ENCODE peak calls at places on chromosomes 16 and 17, in six cellular contexts. One of them, this sample, is unnamed.

GRCh38 chr17:15409721-15410247 is 57.6 kb downstream of the CDRT4 start:
- DNase-seq in heart left ventricle: no peak
- DNase-seq in pancreas: no peak
- DNase-seq in ascending aorta: peak; percentile 15
- DNase-seq in ovary: peak; percentile 71
- DNase-seq in CD4-positive, CD25-positive, alpha-beta regulatory T cell: no peak
- DNase-seq in this sample: no peak

GRCh38 chr17:66675991-66676371 is 158.9 kb upstream of the CACNG5 start:
- DNase-seq in ovary: no peak
- DNase-seq in CD4-positive, CD25-positive, alpha-beta regulatory T cell: no peak
- DNase-seq in heart left ventricle: no peak
- DNase-seq in pancreas: no peak
- DNase-seq in ascending aorta: no peak
- DNase-seq in this sample: no peak

GRCh38 chr17:882827-883585 is 96.6 kb downstream of the NXN start:
- DNase-seq in heart left ventricle: peak; percentile 78
- DNase-seq in ovary: peak; percentile 80
- DNase-seq in CD4-positive, CD25-positive, alpha-beta regulatory T cell: no peak
- DNase-seq in pancreas: peak; percentile 83
- DNase-seq in ascending aorta: no peak
- DNase-seq in this sample: peak; percentile 26

GRCh38 chr17:72392056-72393010 is 271.5 kb downstream of the SOX9 start:
- DNase-seq in heart left ventricle: no peak
- DNase-seq in CD4-positive, CD25-positive, alpha-beta regulatory T cell: no peak
- DNase-seq in ovary: no peak
- DNase-seq in pancreas: no peak
- DNase-seq in ascending aorta: no peak
- DNase-seq in this sample: no peak

GRCh38 chr17:45782889-45783592 is 1.1 kb upstream of the CRHR1 start:
- DNase-seq in ovary: no peak
- DNase-seq in CD4-positive, CD25-positive, alpha-beta regulatory T cell: no peak
- DNase-seq in heart left ventricle: no peak
- DNase-seq in pancreas: no peak
- DNase-seq in ascending aorta: no peak
- DNase-seq in this sample: peak; percentile 20

GRCh38 chr16:72024862-72025382 is 16.4 kb downstream of the DHODH start:
- DNase-seq in pancreas: no peak
- DNase-seq in ascending aorta: no peak
- DNase-seq in heart left ventricle: no peak
- DNase-seq in ovary: no peak
- DNase-seq in CD4-positive, CD25-positive, alpha-beta regulatory T cell: no peak
- DNase-seq in this sample: no peak

GRCh38 chr16:30185683-30186421 is 2.5 kb downstream of the CORO1A start:
- DNase-seq in CD4-positive, CD25-positive, alpha-beta regulatory T cell: peak; percentile 71
- DNase-seq in heart left ventricle: peak; percentile 66
- DNase-seq in ovary: no peak
- DNase-seq in pancreas: peak; percentile 43
- DNase-seq in ascending aorta: no peak
- DNase-seq in this sample: no peak

GRCh38 chr16:84742561-84743200 is 42.9 kb downstream of the USP10 start:
- DNase-seq in heart left ventricle: no peak
- DNase-seq in ovary: no peak
- DNase-seq in ascending aorta: no peak
- DNase-seq in CD4-positive, CD25-positive, alpha-beta regulatory T cell: no peak
- DNase-seq in pancreas: no peak
- DNase-seq in this sample: no peak

GRCh38 chr16:88817785-88818609 is 6.3 kb upstream of the APRT start:
- DNase-seq in ascending aorta: no peak
- DNase-seq in CD4-positive, CD25-positive, alpha-beta regulatory T cell: no peak
- DNase-seq in ovary: no peak
- DNase-seq in pancreas: no peak
- DNase-seq in heart left ventricle: no peak
- DNase-seq in this sample: no peak

GRCh38 chr16:68387301-68387700 is 61.0 kb downstream of the SMPD3 start:
- DNase-seq in ovary: no peak
- DNase-seq in heart left ventricle: no peak
- DNase-seq in ascending aorta: no peak
- DNase-seq in CD4-positive, CD25-positive, alpha-beta regulatory T cell: no peak
- DNase-seq in pancreas: no peak
- DNase-seq in this sample: no peak

GRCh38 chr17:2400877-2401425 is at the start of gene MNT:
- DNase-seq in ovary: peak; percentile 92
- DNase-seq in pancreas: peak; percentile 92
- DNase-seq in heart left ventricle: peak; percentile 95
- DNase-seq in ascending aorta: peak; percentile 85
- DNase-seq in CD4-positive, CD25-positive, alpha-beta regulatory T cell: peak; percentile 91
- DNase-seq in this sample: peak; percentile 87
- H3K4me1 ChIP-seq in ovary: peaks cover 26% of the 10 kb centered on the region
- H3K4me1 ChIP-seq in pancreas: peaks cover 52% of the 10 kb centered on the region
- H3K4me1 ChIP-seq in heart left ventricle: peaks cover 60% of the 10 kb centered on the region
- H3K4me1 ChIP-seq in ascending aorta: peaks cover 27% of the 10 kb centered on the region
- H3K4me1 ChIP-seq in CD4-positive, CD25-positive, alpha-beta regulatory T cell: peaks cover 49% of the 10 kb centered on the region
- H3K4me1 ChIP-seq in this sample: peaks cover 31% of the 10 kb centered on the region

GRCh38 chr17:40022497-40022896 is 7.3 kb downstream of the CSF3 start:
- DNase-seq in ovary: no peak
- DNase-seq in heart left ventricle: no peak
- DNase-seq in CD4-positive, CD25-positive, alpha-beta regulatory T cell: no peak
- DNase-seq in pancreas: no peak
- DNase-seq in ascending aorta: no peak
- DNase-seq in this sample: no peak

GRCh38 chr17:40021471-40021961 is 6.3 kb downstream of the CSF3 start:
- DNase-seq in heart left ventricle: no peak
- DNase-seq in ascending aorta: no peak
- DNase-seq in pancreas: no peak
- DNase-seq in CD4-positive, CD25-positive, alpha-beta regulatory T cell: no peak
- DNase-seq in ovary: no peak
- DNase-seq in this sample: no peak

GRCh38 chr17:40024901-40025300 is 9.7 kb downstream of the CSF3 start:
- DNase-seq in ovary: no peak
- DNase-seq in ascending aorta: no peak
- DNase-seq in pancreas: no peak
- DNase-seq in heart left ventricle: no peak
- DNase-seq in CD4-positive, CD25-positive, alpha-beta regulatory T cell: no peak
- DNase-seq in this sample: no peak

GRCh38 chr17:40023590-40024292 is 8.5 kb downstream of the CSF3 start:
- DNase-seq in ovary: no peak
- DNase-seq in heart left ventricle: peak; percentile 60
- DNase-seq in ascending aorta: no peak
- DNase-seq in pancreas: peak; percentile 70
- DNase-seq in CD4-positive, CD25-positive, alpha-beta regulatory T cell: no peak
- DNase-seq in this sample: no peak

GRCh38 chr17:40022961-40023541 is 7.8 kb downstream of the CSF3 start:
- DNase-seq in heart left ventricle: no peak
- DNase-seq in CD4-positive, CD25-positive, alpha-beta regulatory T cell: no peak
- DNase-seq in ovary: no peak
- DNase-seq in pancreas: no peak
- DNase-seq in ascending aorta: no peak
- DNase-seq in this sample: no peak
- H3K36me3 ChIP-seq in heart left ventricle: peaks cover 81% of the 10 kb centered on the region
- H3K36me3 ChIP-seq in CD4-positive, CD25-positive, alpha-beta regulatory T cell: peaks cover 58% of the 10 kb centered on the region
- H3K36me3 ChIP-seq in ovary: no peaks in the 10 kb centered on the region
- H3K36me3 ChIP-seq in pancreas: peaks cover 37% of the 10 kb centered on the region
- H3K36me3 ChIP-seq in ascending aorta: peaks cover 62% of the 10 kb centered on the region
- H3K36me3 ChIP-seq in this sample: peaks cover 74% of the 10 kb centered on the region

DNA sequence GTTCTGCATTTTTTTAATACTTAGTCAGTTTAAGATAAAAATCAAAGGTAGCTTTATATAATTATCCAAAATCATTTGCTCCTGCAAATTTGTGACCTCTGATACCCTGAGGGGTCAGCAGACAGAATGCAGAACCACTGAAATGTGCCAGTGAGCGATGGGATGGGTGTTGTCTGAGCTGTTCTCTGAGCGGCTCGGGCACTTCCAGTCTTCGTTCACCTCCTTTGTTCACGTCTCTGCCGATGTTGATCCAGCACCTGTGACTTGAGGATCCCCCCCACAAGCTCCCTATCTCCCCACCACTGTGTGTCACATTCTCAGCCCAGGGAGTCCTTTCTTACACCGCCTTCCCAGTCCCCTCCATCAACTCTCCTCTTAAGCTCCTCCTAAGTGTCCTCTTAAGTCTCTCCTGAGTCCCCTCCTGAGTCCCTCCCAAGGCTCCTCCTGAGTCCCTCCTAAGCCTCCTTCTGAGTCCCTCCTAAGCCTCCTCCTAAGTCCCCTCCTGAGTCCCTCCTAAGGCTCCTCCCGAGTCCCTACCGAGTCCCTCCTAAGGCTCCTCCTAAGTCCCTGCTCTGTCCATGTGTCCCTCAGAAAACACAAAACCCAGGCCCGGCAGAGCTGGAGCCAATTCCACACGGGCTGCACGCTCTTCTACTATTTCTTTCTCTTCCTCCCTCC is 47.5 kb downstream of the RNF213 start:
- DNase-seq in CD4-positive, CD25-positive, alpha-beta regulatory T cell: no peak
- DNase-seq in heart left ventricle: no peak
- DNase-seq in ascending aorta: no peak
- DNase-seq in ovary: no peak
- DNase-seq in pancreas: no peak
- DNase-seq in this sample: no peak
- H3K4me1 ChIP-seq in CD4-positive, CD25-positive, alpha-beta regulatory T cell: no peaks in the 10 kb centered on the region
- H3K4me1 ChIP-seq in heart left ventricle: no peaks in the 10 kb centered on the region
- H3K4me1 ChIP-seq in ascending aorta: no peaks in the 10 kb centered on the region
- H3K4me1 ChIP-seq in ovary: no peaks in the 10 kb centered on the region
- H3K4me1 ChIP-seq in pancreas: no peaks in the 10 kb centered on the region
- H3K4me1 ChIP-seq in this sample: no peaks in the 10 kb centered on the region

DNA sequence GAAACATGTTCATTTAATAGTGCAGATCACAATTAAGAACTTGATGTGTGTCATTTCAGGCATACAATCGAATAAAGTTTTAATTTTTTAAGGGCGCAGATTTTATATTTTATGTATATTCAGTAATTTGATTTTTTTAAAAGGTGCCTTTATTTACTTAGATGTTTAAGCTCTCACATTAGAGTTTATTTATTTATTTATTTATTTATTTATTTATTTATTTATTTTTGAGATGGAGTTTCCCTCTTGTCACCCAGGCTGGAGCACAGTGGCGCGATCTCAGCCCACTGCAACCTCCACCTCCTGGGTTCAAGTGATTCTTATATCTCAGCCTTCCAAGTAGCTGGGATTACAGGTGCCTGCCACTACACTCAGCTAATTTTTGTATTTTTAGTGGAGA is 3.8 kb downstream of the B4GALNT2 start:
- DNase-seq in CD4-positive, CD25-positive, alpha-beta regulatory T cell: no peak
- DNase-seq in heart left ventricle: no peak
- DNase-seq in ovary: no peak
- DNase-seq in pancreas: no peak
- DNase-seq in ascending aorta: no peak
- DNase-seq in this sample: no peak
- H3K36me3 ChIP-seq in CD4-positive, CD25-positive, alpha-beta regulatory T cell: no peaks in the 10 kb centered on the region
- H3K36me3 ChIP-seq in heart left ventricle: no peaks in the 10 kb centered on the region
- H3K36me3 ChIP-seq in ovary: no peaks in the 10 kb centered on the region
- H3K36me3 ChIP-seq in pancreas: no peaks in the 10 kb centered on the region
- H3K36me3 ChIP-seq in ascending aorta: no peaks in the 10 kb centered on the region
- H3K36me3 ChIP-seq in this sample: no peaks in the 10 kb centered on the region

GRCh38 chr16:70700101-70701020 is 14.5 kb upstream of the MTSS2 start:
- DNase-seq in pancreas: no peak
- DNase-seq in CD4-positive, CD25-positive, alpha-beta regulatory T cell: no peak
- DNase-seq in heart left ventricle: peak; percentile 77
- DNase-seq in ovary: no peak
- DNase-seq in ascending aorta: peak; percentile 68
- DNase-seq in this sample: no peak

GRCh38 chr16:70696952-70697600 is 11.2 kb upstream of the MTSS2 start:
- DNase-seq in heart left ventricle: no peak
- DNase-seq in ovary: no peak
- DNase-seq in pancreas: no peak
- DNase-seq in ascending aorta: no peak
- DNase-seq in CD4-positive, CD25-positive, alpha-beta regulatory T cell: no peak
- DNase-seq in this sample: no peak

GRCh38 chr16:70697601-70698170 is 11.8 kb upstream of the MTSS2 start:
- DNase-seq in ovary: no peak
- DNase-seq in ascending aorta: no peak
- DNase-seq in heart left ventricle: no peak
- DNase-seq in CD4-positive, CD25-positive, alpha-beta regulatory T cell: no peak
- DNase-seq in pancreas: no peak
- DNase-seq in this sample: no peak

GRCh38 chr16:70699696-70700095 is 13.8 kb upstream of the MTSS2 start:
- DNase-seq in heart left ventricle: no peak
- DNase-seq in ovary: no peak
- DNase-seq in ascending aorta: no peak
- DNase-seq in CD4-positive, CD25-positive, alpha-beta regulatory T cell: no peak
- DNase-seq in pancreas: no peak
- DNase-seq in this sample: no peak

DNA sequence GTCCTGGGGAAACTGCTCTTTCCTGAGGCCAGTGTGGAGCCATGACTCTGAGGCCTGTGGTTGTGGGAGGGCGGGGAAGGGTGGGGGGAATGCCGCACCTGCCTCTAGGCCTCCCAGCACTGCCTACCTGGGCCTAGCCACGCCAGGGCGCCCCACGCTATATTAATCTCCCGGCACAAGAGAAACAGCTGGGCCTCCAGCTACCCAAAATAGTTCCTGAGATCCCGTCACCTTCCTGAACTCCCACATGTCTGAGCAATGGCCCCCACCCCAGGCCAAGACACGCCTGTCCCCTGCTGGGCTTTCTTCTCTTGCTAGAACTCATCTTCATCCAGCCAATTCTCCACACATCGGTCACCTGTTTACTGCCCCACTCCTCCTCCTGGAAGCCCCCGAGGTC is 13.0 kb upstream of the MTSS2 start:
- DNase-seq in ascending aorta: no peak
- DNase-seq in CD4-positive, CD25-positive, alpha-beta regulatory T cell: no peak
- DNase-seq in pancreas: no peak
- DNase-seq in ovary: no peak
- DNase-seq in heart left ventricle: no peak
- DNase-seq in this sample: no peak
- H3K4me1 ChIP-seq in ascending aorta: peaks cover 41% of the 10 kb centered on the region
- H3K4me1 ChIP-seq in CD4-positive, CD25-positive, alpha-beta regulatory T cell: no peaks in the 10 kb centered on the region
- H3K4me1 ChIP-seq in pancreas: no peaks in the 10 kb centered on the region
- H3K4me1 ChIP-seq in ovary: peaks cover 23% of the 10 kb centered on the region
- H3K4me1 ChIP-seq in heart left ventricle: peaks cover 64% of the 10 kb centered on the region
- H3K4me1 ChIP-seq in this sample: no peaks in the 10 kb centered on the region